ENCODE peak calls at places on chromosomes 12 and 14, in six cellular contexts. One of them, this sample, is unnamed.

GRCh38 chr12:66070378-66071120 is 60.0 kb downstream of the LLPH start:
- DNase-seq in Daoy: no peak
- DNase-seq in activated CD4-positive, alpha-beta T cell treated with anti-CD3 and anti-CD28 coated beads, Interleukin-2, amount 50 U/mL, for 1 hour: no peak
- DNase-seq in NK-92 treated with Interleukin-12 subunit alpha and Interleukin-12 subunit beta, amount 100 ng/mL, for 24 hours: no peak
- DNase-seq in HS-5: no peak
- DNase-seq in NCI-H1092: no peak
- DNase-seq in this sample: no peak

GRCh38 chr14:55398679-55399078 is 13.0 kb downstream of the ATG14 start:
- DNase-seq in Daoy: peak; percentile 94
- DNase-seq in activated CD4-positive, alpha-beta T cell treated with anti-CD3 and anti-CD28 coated beads, Interleukin-2, amount 50 U/mL, for 1 hour: no peak
- DNase-seq in NK-92 treated with Interleukin-12 subunit alpha and Interleukin-12 subunit beta, amount 100 ng/mL, for 24 hours: no peak
- DNase-seq in HS-5: peak; percentile 89
- DNase-seq in NCI-H1092: no peak
- DNase-seq in this sample: peak; percentile 98

GRCh38 chr14:98171654-98172053 is 1100.3 kb downstream of the BCL11B start:
- DNase-seq in Daoy: no peak
- DNase-seq in activated CD4-positive, alpha-beta T cell treated with anti-CD3 and anti-CD28 coated beads, Interleukin-2, amount 50 U/mL, for 1 hour: no peak
- DNase-seq in NK-92 treated with Interleukin-12 subunit alpha and Interleukin-12 subunit beta, amount 100 ng/mL, for 24 hours: no peak
- DNase-seq in HS-5: no peak
- DNase-seq in NCI-H1092: no peak
- DNase-seq in this sample: no peak

GRCh38 chr12:89244536-89244935 is 107.8 kb downstream of the DUSP6 start:
- DNase-seq in Daoy: no peak
- DNase-seq in activated CD4-positive, alpha-beta T cell treated with anti-CD3 and anti-CD28 coated beads, Interleukin-2, amount 50 U/mL, for 1 hour: no peak
- DNase-seq in NK-92 treated with Interleukin-12 subunit alpha and Interleukin-12 subunit beta, amount 100 ng/mL, for 24 hours: no peak
- DNase-seq in HS-5: no peak
- DNase-seq in NCI-H1092: no peak
- DNase-seq in this sample: no peak

GRCh38 chr14:88437659-88438058 is 52.2 kb downstream of the SPATA7 start:
- DNase-seq in Daoy: no peak
- DNase-seq in activated CD4-positive, alpha-beta T cell treated with anti-CD3 and anti-CD28 coated beads, Interleukin-2, amount 50 U/mL, for 1 hour: no peak
- DNase-seq in NK-92 treated with Interleukin-12 subunit alpha and Interleukin-12 subunit beta, amount 100 ng/mL, for 24 hours: no peak
- DNase-seq in HS-5: no peak
- DNase-seq in NCI-H1092: no peak
- DNase-seq in this sample: no peak

GRCh38 chr12:124829008-124829707 is 34.5 kb downstream of the SCARB1 start:
- DNase-seq in Daoy: peak; percentile 68
- DNase-seq in activated CD4-positive, alpha-beta T cell treated with anti-CD3 and anti-CD28 coated beads, Interleukin-2, amount 50 U/mL, for 1 hour: no peak
- DNase-seq in NK-92 treated with Interleukin-12 subunit alpha and Interleukin-12 subunit beta, amount 100 ng/mL, for 24 hours: no peak
- DNase-seq in HS-5: peak; percentile 84
- DNase-seq in NCI-H1092: no peak
- DNase-seq in this sample: peak; percentile 70

GRCh38 chr12:3311027-3311402 is 180.0 kb upstream of the PRMT8 start:
- DNase-seq in Daoy: peak; percentile 92
- DNase-seq in activated CD4-positive, alpha-beta T cell treated with anti-CD3 and anti-CD28 coated beads, Interleukin-2, amount 50 U/mL, for 1 hour: no peak
- DNase-seq in NK-92 treated with Interleukin-12 subunit alpha and Interleukin-12 subunit beta, amount 100 ng/mL, for 24 hours: no peak
- DNase-seq in HS-5: no peak
- DNase-seq in NCI-H1092: no peak
- DNase-seq in this sample: no peak

GRCh38 chr14:41830679-41831078 is 224.0 kb downstream of the LRFN5 start:
- DNase-seq in Daoy: no peak
- DNase-seq in activated CD4-positive, alpha-beta T cell treated with anti-CD3 and anti-CD28 coated beads, Interleukin-2, amount 50 U/mL, for 1 hour: no peak
- DNase-seq in NK-92 treated with Interleukin-12 subunit alpha and Interleukin-12 subunit beta, amount 100 ng/mL, for 24 hours: no peak
- DNase-seq in HS-5: no peak
- DNase-seq in NCI-H1092: no peak
- DNase-seq in this sample: no peak

GRCh38 chr14:106378191-106378590 is 851.8 kb downstream of the TMEM121 start:
- DNase-seq in Daoy: no peak
- DNase-seq in activated CD4-positive, alpha-beta T cell treated with anti-CD3 and anti-CD28 coated beads, Interleukin-2, amount 50 U/mL, for 1 hour: peak; percentile 14
- DNase-seq in NK-92 treated with Interleukin-12 subunit alpha and Interleukin-12 subunit beta, amount 100 ng/mL, for 24 hours: no peak
- DNase-seq in HS-5: no peak
- DNase-seq in NCI-H1092: no peak
- DNase-seq in this sample: no peak

GRCh38 chr14:63707216-63707615 is 20.6 kb downstream of the SGPP1 start:
- DNase-seq in Daoy: no peak
- DNase-seq in activated CD4-positive, alpha-beta T cell treated with anti-CD3 and anti-CD28 coated beads, Interleukin-2, amount 50 U/mL, for 1 hour: no peak
- DNase-seq in NK-92 treated with Interleukin-12 subunit alpha and Interleukin-12 subunit beta, amount 100 ng/mL, for 24 hours: no peak
- DNase-seq in HS-5: no peak
- DNase-seq in NCI-H1092: no peak
- DNase-seq in this sample: no peak

GRCh38 chr12:321606-322326 is 59.1 kb upstream of the SLC6A13 start:
- DNase-seq in Daoy: no peak
- DNase-seq in activated CD4-positive, alpha-beta T cell treated with anti-CD3 and anti-CD28 coated beads, Interleukin-2, amount 50 U/mL, for 1 hour: no peak
- DNase-seq in NK-92 treated with Interleukin-12 subunit alpha and Interleukin-12 subunit beta, amount 100 ng/mL, for 24 hours: no peak
- DNase-seq in HS-5: no peak
- DNase-seq in NCI-H1092: no peak
- DNase-seq in this sample: no peak

GRCh38 chr12:108369736-108370396 is 30.8 kb upstream of the CMKLR1 start:
- DNase-seq in Daoy: peak; percentile 30
- DNase-seq in activated CD4-positive, alpha-beta T cell treated with anti-CD3 and anti-CD28 coated beads, Interleukin-2, amount 50 U/mL, for 1 hour: no peak
- DNase-seq in NK-92 treated with Interleukin-12 subunit alpha and Interleukin-12 subunit beta, amount 100 ng/mL, for 24 hours: no peak
- DNase-seq in HS-5: no peak
- DNase-seq in NCI-H1092: no peak
- DNase-seq in this sample: no peak

GRCh38 chr14:52596320-52596719 is 43.7 kb downstream of the GPR137C start:
- DNase-seq in Daoy: no peak
- DNase-seq in activated CD4-positive, alpha-beta T cell treated with anti-CD3 and anti-CD28 coated beads, Interleukin-2, amount 50 U/mL, for 1 hour: no peak
- DNase-seq in NK-92 treated with Interleukin-12 subunit alpha and Interleukin-12 subunit beta, amount 100 ng/mL, for 24 hours: no peak
- DNase-seq in HS-5: no peak
- DNase-seq in NCI-H1092: no peak
- DNase-seq in this sample: no peak

GRCh38 chr14:68195126-68195525 is 375.5 kb downstream of the RAD51B start:
- DNase-seq in Daoy: no peak
- DNase-seq in activated CD4-positive, alpha-beta T cell treated with anti-CD3 and anti-CD28 coated beads, Interleukin-2, amount 50 U/mL, for 1 hour: no peak
- DNase-seq in NK-92 treated with Interleukin-12 subunit alpha and Interleukin-12 subunit beta, amount 100 ng/mL, for 24 hours: no peak
- DNase-seq in HS-5: no peak
- DNase-seq in NCI-H1092: peak; percentile 73
- DNase-seq in this sample: no peak

GRCh38 chr12:93002278-93003054 is 73.4 kb upstream of the EEA1 start:
- DNase-seq in Daoy: peak; percentile 47
- DNase-seq in activated CD4-positive, alpha-beta T cell treated with anti-CD3 and anti-CD28 coated beads, Interleukin-2, amount 50 U/mL, for 1 hour: no peak
- DNase-seq in NK-92 treated with Interleukin-12 subunit alpha and Interleukin-12 subunit beta, amount 100 ng/mL, for 24 hours: no peak
- DNase-seq in HS-5: no peak
- DNase-seq in NCI-H1092: no peak
- DNase-seq in this sample: no peak

GRCh38 chr12:132218915-132219314 is 74.7 kb downstream of the NOC4L start:
- DNase-seq in Daoy: no peak
- DNase-seq in activated CD4-positive, alpha-beta T cell treated with anti-CD3 and anti-CD28 coated beads, Interleukin-2, amount 50 U/mL, for 1 hour: peak; percentile 53
- DNase-seq in NK-92 treated with Interleukin-12 subunit alpha and Interleukin-12 subunit beta, amount 100 ng/mL, for 24 hours: no peak
- DNase-seq in HS-5: no peak
- DNase-seq in NCI-H1092: peak; percentile 46
- DNase-seq in this sample: no peak

GRCh38 chr12:18750087-18750486 is 12.2 kb downstream of the CAPZA3 start:
- DNase-seq in Daoy: no peak
- DNase-seq in activated CD4-positive, alpha-beta T cell treated with anti-CD3 and anti-CD28 coated beads, Interleukin-2, amount 50 U/mL, for 1 hour: no peak
- DNase-seq in NK-92 treated with Interleukin-12 subunit alpha and Interleukin-12 subunit beta, amount 100 ng/mL, for 24 hours: no peak
- DNase-seq in HS-5: no peak
- DNase-seq in NCI-H1092: no peak
- DNase-seq in this sample: no peak

GRCh38 chr12:15772405-15773018 is 16.7 kb downstream of the EPS8 start:
- DNase-seq in Daoy: no peak
- DNase-seq in activated CD4-positive, alpha-beta T cell treated with anti-CD3 and anti-CD28 coated beads, Interleukin-2, amount 50 U/mL, for 1 hour: no peak
- DNase-seq in NK-92 treated with Interleukin-12 subunit alpha and Interleukin-12 subunit beta, amount 100 ng/mL, for 24 hours: no peak
- DNase-seq in HS-5: no peak
- DNase-seq in NCI-H1092: no peak
- DNase-seq in this sample: no peak

GRCh38 chr12:121668750-121669524 is 517 bp downstream of the MORN3 start:
- DNase-seq in Daoy: peak; percentile 53
- DNase-seq in activated CD4-positive, alpha-beta T cell treated with anti-CD3 and anti-CD28 coated beads, Interleukin-2, amount 50 U/mL, for 1 hour: peak; percentile 64
- DNase-seq in NK-92 treated with Interleukin-12 subunit alpha and Interleukin-12 subunit beta, amount 100 ng/mL, for 24 hours: peak; percentile 11
- DNase-seq in HS-5: no peak
- DNase-seq in NCI-H1092: no peak
- DNase-seq in this sample: no peak

GRCh38 chr12:132379996-132380395 is 50.6 kb upstream of the GALNT9 start:
- DNase-seq in Daoy: no peak
- DNase-seq in activated CD4-positive, alpha-beta T cell treated with anti-CD3 and anti-CD28 coated beads, Interleukin-2, amount 50 U/mL, for 1 hour: no peak
- DNase-seq in NK-92 treated with Interleukin-12 subunit alpha and Interleukin-12 subunit beta, amount 100 ng/mL, for 24 hours: no peak
- DNase-seq in HS-5: no peak
- DNase-seq in NCI-H1092: no peak
- DNase-seq in this sample: no peak